ENCODE peak calls at places on chromosomes 5 and 9, in nine cellular contexts. E is prostate gland; I is A549; O is CD8-positive, alpha-beta memory T cell; H is HCT116; J is BE2C; A is cardiac muscle cell; F is IMR-90; G is kidney. X is an unnamed sample. For H3K9me3, the result is how much of the 10 kb centered on the place peaks cover.

GRCh38 chr5:88666761-88667186 is 216.2 kb downstream of the MEF2C start:
- DNase-seq in E (no peak), I (no peak), O (no peak), H (no peak), J (no peak), A (no peak), F (peak), G (no peak), X (no peak)

GRCh38 chr9:88710449-88710848 is 175.5 kb downstream of the NXNL2 start:
- DNase-seq in E (no peak), I (no peak), O (no peak), H (no peak), J (no peak), A (no peak), F (peak), G (no peak), X (no peak)

GRCh38 chr9:17906204-17906840 is 327.5 kb downstream of the SH3GL2 start:
- DNase-seq in E (no peak), I (no peak), O (no peak), H (no peak), J (no peak), A (peak), F (no peak), G (peak), X (no peak)

GRCh38 chr5:142202282-142202681 is 93.7 kb downstream of the NDFIP1 start:
- DNase-seq in E (no peak), I (no peak), O (no peak), H (no peak), J (no peak), A (no peak), F (peak), G (no peak), X (no peak)

GRCh38 chr9:76605271-76605670 is 146.3 kb downstream of the GCNT1 start:
- DNase-seq in E (no peak), I (no peak), O (no peak), H (no peak), J (no peak), A (no peak), F (no peak), G (no peak), X (no peak)

GRCh38 chr5:139660916-139661814 is 13.0 kb downstream of the CXXC5 start:
- DNase-seq in E (peak), I (no peak), O (no peak), H (peak), J (peak), A (no peak), F (peak), G (peak), X (peak)

GRCh38 chr9:14136646-14137370 is 177.1 kb downstream of the NFIB start:
- DNase-seq in E (no peak), I (no peak), O (no peak), H (no peak), J (no peak), A (no peak), F (no peak), G (no peak), X (no peak)

GRCh38 chr5:55897905-55898304 is 46.7 kb downstream of the IL31RA start:
- DNase-seq in E (no peak), I (no peak), O (no peak), H (no peak), J (peak), A (no peak), F (peak), G (no peak), X (no peak)

GRCh38 chr9:115606851-115607250 is 488.9 kb upstream of the TNC start:
- DNase-seq in E (no peak), I (no peak), O (no peak), H (no peak), J (no peak), A (no peak), F (peak), G (no peak), X (no peak)

GRCh38 chr5:149735066-149735465 is 5.0 kb downstream of the PPARGC1B start:
- DNase-seq in E (no peak), I (no peak), O (no peak), H (no peak), J (no peak), A (no peak), F (no peak), G (no peak), X (no peak)

GRCh38 chr9:133384736-133385321 is 8.7 kb downstream of the STKLD1 start:
- DNase-seq in E (no peak), I (no peak), O (no peak), H (no peak), J (no peak), A (no peak), F (no peak), G (no peak), X (no peak)

GRCh38 chr9:33781736-33782135 is 13.6 kb upstream of the PRSS3 start:
- DNase-seq in E (no peak), I (no peak), O (no peak), H (no peak), J (no peak), A (no peak), F (no peak), G (no peak), X (no peak)

GRCh38 chr9:128917151-128917849 is 3.5 kb upstream of the PHYHD1 start:
- DNase-seq in E (peak), I (no peak), O (no peak), H (no peak), J (no peak), A (no peak), F (peak), G (peak), X (no peak)

GRCh38 chr9:22124263-22125011 is 115.3 kb upstream of the CDKN2B start:
- DNase-seq in E (no peak), I (peak), O (no peak), H (no peak), J (no peak), A (no peak), F (peak), G (no peak), X (no peak)

GRCh38 chr5:13378073-13378472 is 566.4 kb downstream of the DNAH5 start:
- DNase-seq in E (no peak), I (no peak), O (no peak), H (no peak), J (no peak), A (no peak), F (peak), G (no peak), X (no peak)

GRCh38 chr9:108072740-108073139 is 583.2 kb upstream of the KLF4 start:
- DNase-seq in E (no peak), I (no peak), O (no peak), H (no peak), J (no peak), A (no peak), F (no peak), G (no peak), X (no peak)

GRCh38 chr9:35858428-35858827 is 11.8 kb downstream of the OR13J1 start:
- DNase-seq in E (peak), I (no peak), O (no peak), H (no peak), J (no peak), A (no peak), F (no peak), G (no peak), X (no peak)

GRCh38 chr5:80182802-80183645 is 72.8 kb downstream of the SERINC5 start:
- DNase-seq in E (no peak), I (no peak), O (no peak), H (no peak), J (no peak), A (no peak), F (no peak), G (no peak), X (no peak)

GRCh38 chr5:138543730-138544104 is 681 bp upstream of the ETF1 start:
- DNase-seq in E (no peak), I (peak), O (no peak), H (no peak), J (peak), A (no peak), F (no peak), G (no peak), X (no peak)

GRCh38 chr9:89410709-89411111 is 87.2 kb downstream of the SEMA4D start:
- DNase-seq in E (no peak), I (no peak), O (no peak), H (no peak), J (no peak), A (no peak), F (no peak), G (no peak), X (no peak)

GRCh38 chr5:163649522-163649921 is 144.1 kb downstream of the MAT2B start:
- DNase-seq in E (no peak), I (no peak), O (no peak), H (peak), J (peak), A (no peak), F (peak), G (no peak), X (no peak)

GRCh38 chr5:181039961-181040915 is at the start of gene BTNL9:
- DNase-seq in E (no peak), I (no peak), O (no peak), H (no peak), J (no peak), A (no peak), F (no peak), G (no peak), X (peak)
- H3K4me3 ChIP-seq in E (no peak), I (no peak), O (no peak), H (no peak), J (no peak), A (no peak), F (no peak), G (peak), X (peak)

GRCh38 chr5:164972973-164973372 is 1467.6 kb downstream of the MAT2B start:
- DNase-seq in E (peak), I (no peak), O (no peak), H (no peak), J (no peak), A (no peak), F (no peak), G (no peak), X (no peak)
- H3K9me3 ChIP-seq in E (under half), I (under half), O (under half), H (under half), J (under half), A (under half), F (under half), G (under half), X (under half)

GRCh38 chr9:91151741-91152095 is 210.0 kb downstream of the AUH start:
- DNase-seq in E (no peak), I (no peak), O (no peak), H (no peak), J (no peak), A (no peak), F (no peak), G (no peak), X (no peak)

GRCh38 chr9:91150273-91151013 is 211.3 kb downstream of the AUH start:
- DNase-seq in E (no peak), I (no peak), O (no peak), H (no peak), J (no peak), A (no peak), F (no peak), G (no peak), X (no peak)

GRCh38 chr9:91148306-91148705 is 213.4 kb downstream of the AUH start:
- DNase-seq in E (no peak), I (no peak), O (no peak), H (no peak), J (no peak), A (no peak), F (no peak), G (no peak), X (no peak)

GRCh38 chr9:91154686-91155085 is 207.0 kb downstream of the AUH start:
- DNase-seq in E (no peak), I (no peak), O (no peak), H (no peak), J (no peak), A (no peak), F (no peak), G (no peak), X (no peak)

GRCh38 chr9:91151014-91151740 is 210.5 kb downstream of the AUH start:
- DNase-seq in E (no peak), I (no peak), O (peak), H (no peak), J (no peak), A (no peak), F (peak), G (no peak), X (no peak)
- H3K4me3 ChIP-seq in E (no peak), I (no peak), O (peak), H (no peak), J (no peak), A (no peak), F (no peak), G (no peak), X (no peak)

DNA sequence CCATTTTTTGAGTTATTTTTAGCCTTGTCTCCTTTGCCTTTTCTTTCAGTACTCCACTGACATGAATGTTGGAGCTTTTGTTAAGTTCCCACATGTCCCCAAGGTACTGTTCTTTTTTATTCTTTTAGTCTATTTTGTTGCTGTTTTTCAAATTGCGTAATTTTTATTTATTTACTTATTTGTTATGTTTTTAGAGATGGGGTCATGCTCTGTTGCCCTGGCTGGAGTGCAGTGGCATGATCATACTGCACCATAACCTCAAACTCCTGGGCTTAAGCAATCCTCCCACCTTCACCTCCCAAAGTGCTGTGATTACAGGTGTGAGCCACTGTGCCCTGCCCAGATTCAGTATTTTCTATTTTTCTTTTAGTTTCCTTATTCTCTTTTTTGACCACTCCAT is 5.4 kb upstream of the PCDHA1 start:
- DNase-seq in E (no peak), I (no peak), O (no peak), H (no peak), J (no peak), A (no peak), F (no peak), G (no peak), X (no peak)
- H3K9me3 ChIP-seq in E (under half), I (half or more), O (under half), H (under half), J (under half), A (under half), F (under half), G (under half), X (half or more)

DNA sequence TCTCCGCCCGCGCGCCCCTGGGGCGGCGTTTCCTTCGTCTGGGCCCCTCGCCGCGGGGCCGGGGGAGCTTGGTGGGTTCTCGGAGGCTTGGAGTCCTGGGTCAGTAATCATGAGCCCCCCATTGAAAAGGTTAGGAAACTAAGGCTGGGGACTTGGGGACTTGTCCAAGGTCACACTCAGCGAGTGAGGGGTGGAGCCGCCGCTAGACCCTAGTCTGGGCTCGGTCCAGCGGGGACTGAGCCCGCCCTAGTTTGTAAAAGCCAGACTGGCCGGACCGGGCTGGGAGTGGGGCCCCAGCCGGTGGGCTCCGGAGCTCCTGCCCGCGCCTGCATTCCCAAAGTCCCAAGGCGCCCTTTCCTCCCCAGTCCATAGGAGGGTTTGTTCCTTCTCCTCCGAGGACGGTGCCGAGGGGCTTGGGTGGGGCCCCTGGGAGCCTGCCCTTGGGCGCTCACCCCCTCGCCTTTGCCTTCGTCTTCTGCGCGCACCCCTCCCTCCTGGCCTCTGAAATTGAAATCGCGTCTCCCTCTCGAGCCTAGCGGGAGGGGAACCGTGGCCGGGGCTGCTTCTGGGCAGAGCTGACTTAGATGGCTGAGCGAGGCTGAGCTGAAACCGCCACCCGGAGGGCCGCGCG is 995 bp downstream of the OLFM1 start:
- DNase-seq in E (no peak), I (no peak), O (no peak), H (no peak), J (no peak), A (no peak), F (no peak), G (peak), X (no peak)
- H3K4me3 ChIP-seq in E (peak), I (peak), O (no peak), H (no peak), J (peak), A (peak), F (no peak), G (no peak), X (no peak)

DNA sequence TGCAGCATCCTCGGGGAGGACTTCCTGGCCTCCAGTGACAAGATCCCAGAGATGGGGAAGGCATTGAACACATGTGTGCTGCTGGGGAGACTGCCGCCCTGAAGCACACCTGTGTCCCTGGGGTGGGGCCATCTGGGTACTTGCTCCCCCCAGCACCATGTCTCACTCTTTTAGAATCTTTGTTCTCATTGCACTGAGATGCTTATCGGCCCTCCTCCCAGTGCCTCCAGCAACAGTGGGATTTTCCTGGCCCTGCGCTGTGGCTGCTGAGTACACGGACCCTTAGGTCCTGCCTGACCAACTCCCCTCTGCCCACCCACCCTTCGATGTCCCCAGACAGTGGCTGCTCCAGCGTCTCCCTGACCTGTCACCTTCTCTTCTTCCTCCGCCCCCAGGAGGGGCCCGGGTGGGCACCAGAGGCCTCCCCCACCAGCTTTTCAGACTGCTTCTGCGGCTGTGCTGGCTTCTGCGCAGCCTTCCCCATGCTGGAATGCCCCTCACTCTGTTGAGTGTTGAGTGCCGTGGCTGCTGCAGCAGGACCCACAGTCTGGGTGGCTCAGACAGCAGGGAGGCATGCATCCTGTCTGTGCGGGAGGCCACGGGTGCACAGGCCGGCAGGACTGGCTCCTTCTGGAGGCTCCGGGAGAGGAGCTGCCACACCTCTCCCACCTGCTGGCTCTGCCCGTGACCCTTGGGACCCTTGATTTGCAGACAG is 146.0 kb upstream of the IRX2 start:
- DNase-seq in E (no peak), I (no peak), O (no peak), H (no peak), J (no peak), A (no peak), F (no peak), G (no peak), X (no peak)
- H3K9me3 ChIP-seq in E (under half), I (under half), O (under half), H (under half), J (under half), A (under half), F (under half), G (under half), X (under half)

X was measured in spleen.